ENCODE peak calls at places on chromosome 22, in ten cellular contexts. Z is esophagus squamous epithelium, M is HFF-Myc, Q is mucosa of descending colon, J is tibial artery, Y is GM06990, G is OCI-LY7, L is right lobe of liver, E is cardiac fibroblast, V is body of pancreas. D is an unnamed sample.

GRCh38 chr22:18031670-18032454 is 7.5 kb upstream of the MICAL3 start:
- DNase-seq in Y (no peak), Z (no peak), J (no peak), G (no peak), M (peak), E (peak), L (no peak), Q (no peak), V (peak), D (peak)

GRCh38 chr22:26086359-26086758 is 82.9 kb upstream of the SEZ6L start:
- DNase-seq in J (no peak), M (no peak), V (no peak), G (peak), L (no peak), Z (no peak), Y (no peak), Q (no peak), E (no peak), D (no peak)

GRCh38 chr22:21652010-21652546 is 10.0 kb downstream of the SDF2L1 start:
- DNase-seq in L (peak), Z (peak), G (peak), V (peak), Q (peak), J (peak), E (peak), M (peak), Y (peak), D (peak)

GRCh38 chr22:30928401-30928800 is 40.2 kb downstream of the MORC2 start:
- DNase-seq in G (no peak), V (no peak), Y (no peak), E (no peak), L (no peak), J (no peak), M (no peak), Z (no peak), Q (no peak), D (no peak)

GRCh38 chr22:36086629-36087254 is 58.1 kb upstream of the RBFOX2 start:
- DNase-seq in J (no peak), G (no peak), Q (no peak), Y (no peak), M (no peak), Z (no peak), L (no peak), V (no peak), E (no peak), D (no peak)

GRCh38 chr22:27827586-27828213 is 26.1 kb upstream of the MN1 start:
- DNase-seq in Z (no peak), J (peak), M (no peak), Q (no peak), L (no peak), G (no peak), Y (no peak), V (no peak), E (no peak), D (no peak)

GRCh38 chr22:29799217-29799680 is 32.1 kb downstream of the UQCR10 start:
- DNase-seq in V (peak), E (peak), Q (peak), Z (peak), J (peak), Y (no peak), G (no peak), M (peak), L (peak), D (peak)

GRCh38 chr22:48751539-48752437 is 1075.9 kb downstream of the BRD1 start:
- DNase-seq in L (no peak), Z (no peak), V (no peak), Q (no peak), E (no peak), G (no peak), Y (no peak), J (no peak), M (no peak), D (no peak)

GRCh38 chr22:37896181-37896592 is 9.9 kb upstream of the MICALL1 start:
- DNase-seq in M (no peak), G (peak), V (no peak), Y (peak), Q (no peak), L (no peak), E (peak), Z (no peak), J (no peak), D (no peak)

GRCh38 chr22:19981171-19981960 is 35.3 kb downstream of the ARVCF start:
- DNase-seq in J (no peak), Y (no peak), V (no peak), L (peak), G (no peak), Z (no peak), Q (peak), E (no peak), M (no peak), D (no peak)

GRCh38 chr22:35839811-35840739 is 122.4 kb downstream of the APOL5 start:
- DNase-seq in L (peak), E (peak), V (peak), G (peak), Q (peak), M (peak), J (peak), Y (no peak), Z (peak), D (peak)

GRCh38 chr22:30868663-30869385 is 99.8 kb downstream of the MORC2 start:
- DNase-seq in E (peak), J (peak), G (no peak), Q (peak), Y (no peak), Z (no peak), V (peak), M (no peak), L (no peak), D (no peak)

GRCh38 chr22:22425366-22425765 is 83.2 kb downstream of the ZNF280B start:
- DNase-seq in V (no peak), Q (no peak), E (no peak), Y (no peak), Z (no peak), G (peak), J (no peak), L (no peak), M (no peak), D (no peak)

GRCh38 chr22:31210830-31211503 is 1.1 kb upstream of the LIMK2 start:
- DNase-seq in Z (no peak), L (peak), M (no peak), Q (no peak), J (peak), V (no peak), G (no peak), Y (no peak), E (peak), D (no peak)

GRCh38 chr22:21832291-21833290 is 34.9 kb downstream of the MAPK1 start:
- DNase-seq in V (no peak), E (peak), L (no peak), J (no peak), Z (no peak), Y (no peak), M (no peak), Q (no peak), G (peak), D (no peak)

GRCh38 chr22:45937960-45938359 is 39.0 kb downstream of the WNT7B start:
- DNase-seq in Q (no peak), M (no peak), J (no peak), V (no peak), L (no peak), Z (no peak), E (no peak), G (no peak), Y (no peak), D (no peak)

GRCh38 chr22:32562916-32563315 is 88.3 kb downstream of the FBXO7 start:
- DNase-seq in V (no peak), M (no peak), G (no peak), Z (no peak), Q (no peak), E (no peak), J (no peak), Y (no peak), L (no peak), D (no peak)

GRCh38 chr22:16717699-16718558 is 107.3 kb downstream of the XKR3 start:
- DNase-seq in Q (no peak), V (no peak), L (no peak), E (no peak), M (no peak), Z (no peak), J (no peak), G (no peak), Y (no peak), D (no peak)

GRCh38 chr22:41222846-41223507 is 17.8 kb downstream of the CHADL start:
- DNase-seq in J (no peak), M (no peak), V (no peak), G (no peak), Y (no peak), E (no peak), Q (no peak), L (no peak), Z (no peak), D (no peak)

GRCh38 chr22:42442746-42443145 is 10.5 kb upstream of the NFAM1 start:
- DNase-seq in Z (no peak), E (no peak), Y (no peak), Q (no peak), G (no peak), L (no peak), M (no peak), J (no peak), V (no peak), D (no peak)

GRCh38 chr22:42438293-42438650 is 6.1 kb upstream of the NFAM1 start:
- DNase-seq in J (no peak), E (no peak), L (no peak), V (no peak), Z (no peak), Y (no peak), Q (no peak), M (no peak), G (no peak), D (no peak)

GRCh38 chr22:42439021-42439420 is 6.8 kb upstream of the NFAM1 start:
- DNase-seq in L (no peak), M (no peak), V (no peak), Z (no peak), Y (no peak), J (no peak), G (no peak), E (no peak), Q (no peak), D (no peak)

GRCh38 chr22:42439821-42440674 is 7.8 kb upstream of the NFAM1 start:
- DNase-seq in L (peak), Z (no peak), M (no peak), V (peak), J (peak), Q (no peak), G (peak), Y (peak), E (peak), D (no peak)

DNA sequence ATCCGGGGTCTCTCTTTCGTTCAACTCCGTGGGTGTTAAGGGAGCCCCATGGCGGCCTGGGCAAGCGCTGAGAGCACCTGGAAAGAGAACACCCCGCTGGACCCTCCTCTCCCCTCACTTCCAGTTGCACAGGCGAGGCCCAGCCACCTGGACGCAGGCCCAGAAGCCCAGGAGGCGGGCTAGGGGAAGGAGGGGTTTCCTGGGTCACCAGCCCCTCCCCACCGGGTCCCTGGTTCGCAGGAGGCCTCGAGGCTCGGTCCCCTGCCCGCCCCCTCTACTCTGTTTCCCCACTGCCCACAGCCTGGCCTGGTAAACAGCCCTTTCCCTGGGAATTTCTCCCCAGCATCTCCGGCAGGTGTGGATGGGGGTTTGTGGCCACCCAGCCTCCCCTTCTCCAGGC is 8.5 kb upstream of the NFAM1 start:
- DNase-seq in J (no peak), E (no peak), G (no peak), Q (no peak), L (no peak), Z (no peak), Y (no peak), V (no peak), M (no peak), D (no peak)
- H3K4me3 ChIP-seq in J (no peak), E (no peak), G (peak), Q (no peak), L (no peak), Z (no peak), Y (peak), V (no peak), M (no peak), D (no peak)

GRCh38 chr22:23512348-23512705 is 67.8 kb downstream of the IGLL1 start:
- DNase-seq in Z (no peak), V (no peak), Q (no peak), G (no peak), L (no peak), J (no peak), Y (no peak), M (no peak), E (no peak), D (no peak)
- TF ChIP-seq CTCF in Z (no peak), V (no peak), Q (no peak), G (no peak), L (no peak), J (no peak), Y (no peak), M (no peak), E (no peak), D (no peak)

GRCh38 chr22:47400701-47401591 is 638.5 kb downstream of the TBC1D22A start:
- DNase-seq in Y (no peak), L (no peak), G (no peak), V (no peak), Q (no peak), M (no peak), Z (no peak), J (no peak), E (no peak), D (no peak)

GRCh38 chr22:47401976-47402770 is 639.7 kb downstream of the TBC1D22A start:
- DNase-seq in J (no peak), L (no peak), V (no peak), Q (no peak), E (peak), Z (no peak), M (no peak), Y (no peak), G (no peak), D (no peak)

GRCh38 chr22:47401592-47401898 is 639.1 kb downstream of the TBC1D22A start:
- DNase-seq in V (no peak), Z (no peak), Y (no peak), G (no peak), L (no peak), Q (no peak), E (no peak), J (no peak), M (no peak), D (no peak)

GRCh38 chr22:47406180-47406723 is 643.8 kb downstream of the TBC1D22A start:
- DNase-seq in G (no peak), Z (no peak), Y (no peak), L (no peak), J (no peak), E (no peak), V (no peak), Q (no peak), M (no peak), D (no peak)

DNA sequence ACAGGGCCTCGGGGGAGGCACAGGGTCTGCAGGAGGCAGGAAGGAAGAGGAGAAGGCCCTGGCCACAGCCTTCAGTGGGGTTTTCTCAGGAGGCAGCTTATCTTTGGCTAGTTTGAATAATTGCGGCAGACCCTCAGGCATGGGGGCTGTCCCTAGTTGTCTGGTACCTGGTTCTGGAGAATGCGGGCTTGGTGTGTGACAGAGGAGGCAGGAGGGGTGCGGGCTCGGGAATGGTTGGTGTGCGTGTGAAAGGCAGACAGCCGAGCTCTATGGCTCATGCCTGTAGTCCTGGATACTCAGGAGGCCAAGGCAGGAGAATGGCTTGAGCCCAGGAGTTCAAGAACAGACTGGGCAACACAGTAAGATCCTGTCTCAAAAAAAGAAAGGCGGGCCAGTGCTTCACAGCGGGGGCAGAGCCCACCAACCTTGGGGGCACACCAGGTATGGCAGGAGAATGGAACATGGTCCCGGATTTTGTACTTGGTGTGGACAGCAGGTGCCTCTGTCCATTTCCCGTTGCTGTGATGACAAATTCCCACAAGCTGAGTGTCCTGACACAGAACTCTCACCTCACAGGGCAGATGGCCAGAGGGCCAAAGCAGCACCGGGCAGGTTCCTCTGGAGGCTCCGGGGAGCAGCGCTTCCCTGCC is 640.6 kb downstream of the TBC1D22A start:
- DNase-seq in Q (no peak), V (no peak), J (no peak), L (no peak), Z (no peak), G (no peak), M (no peak), Y (no peak), E (no peak), D (no peak)
- H3K4me3 ChIP-seq in Q (no peak), V (no peak), J (no peak), L (no peak), Z (no peak), G (no peak), M (no peak), Y (no peak), E (no peak), D (no peak)

GRCh38 chr22:43481528-43482309 is 69.9 kb downstream of the MPPED1 start:
- DNase-seq in E (no peak), L (no peak), Q (no peak), M (no peak), G (peak), V (no peak), Y (no peak), Z (no peak), J (no peak), D (no peak)
- TF ChIP-seq CTCF in E (no peak), L (peak), Q (no peak), M (no peak), G (peak), V (no peak), Y (peak), Z (no peak), J (no peak), D (no peak)

GRCh38 chr22:49971232-49972162 is 10.9 kb downstream of the PIM3 start:
- DNase-seq in V (peak), E (peak), Q (peak), L (peak), J (peak), M (no peak), G (no peak), Z (no peak), Y (no peak), D (no peak)

GRCh38 chr22:49969751-49970527 is 9.4 kb downstream of the PIM3 start:
- DNase-seq in Z (no peak), L (peak), E (no peak), Y (peak), Q (peak), J (peak), M (no peak), G (no peak), V (peak), D (no peak)

GRCh38 chr22:49972163-49973017 is 11.8 kb downstream of the PIM3 start:
- DNase-seq in Y (peak), G (no peak), J (peak), L (peak), Q (peak), M (no peak), E (no peak), V (peak), Z (no peak), D (no peak)

GRCh38 chr22:49968831-49969661 is 8.5 kb downstream of the PIM3 start:
- DNase-seq in J (peak), M (no peak), L (peak), Z (no peak), V (no peak), E (no peak), G (no peak), Y (peak), Q (peak), D (no peak)

DNA sequence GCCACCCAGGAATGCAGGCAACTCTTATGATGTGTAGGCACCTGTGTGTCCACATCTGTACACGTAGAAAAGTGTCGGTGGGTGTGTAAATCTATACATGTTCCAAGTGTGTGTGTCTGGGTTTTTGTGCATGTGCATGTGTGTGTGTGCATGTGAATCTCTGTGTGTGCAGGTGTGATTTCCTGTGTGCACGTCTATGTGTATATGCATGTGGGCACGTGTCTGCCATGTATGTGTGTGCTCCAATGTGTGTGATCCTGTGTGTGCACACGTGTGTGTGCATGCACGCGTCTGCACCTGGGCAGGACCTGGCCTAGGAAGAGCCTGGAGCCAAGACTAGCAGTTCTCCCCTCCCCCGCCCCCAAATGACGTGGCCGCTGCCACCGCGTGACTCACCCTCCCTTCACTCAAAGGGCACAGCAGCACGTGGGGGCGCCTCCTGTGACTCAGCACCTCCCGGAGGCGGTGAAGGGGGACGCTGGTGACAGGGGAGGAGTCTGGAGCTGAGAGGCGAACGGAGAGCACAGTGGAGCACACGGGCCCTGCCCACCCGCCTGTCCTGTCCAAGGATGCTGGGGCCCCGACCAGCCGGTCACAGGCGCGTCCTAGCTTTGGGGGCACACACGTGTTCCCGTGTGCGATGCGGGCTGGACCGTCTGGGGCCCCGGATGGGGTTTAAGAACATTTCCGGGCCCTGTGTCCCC is 10.1 kb downstream of the PIM3 start:
- DNase-seq in Q (peak), M (peak), G (peak), Z (peak), Y (peak), L (peak), E (peak), J (peak), V (peak), D (no peak)
- H3K4me3 ChIP-seq in Q (no peak), M (peak), G (peak), Z (peak), Y (peak), L (peak), E (peak), J (peak), V (no peak), D (peak)

GRCh38 chr22:39215070-39215396 is 29.7 kb downstream of the PDGFB start:
- DNase-seq in J (no peak), E (no peak), G (no peak), Z (no peak), Y (no peak), M (no peak), Q (no peak), V (no peak), L (no peak), D (no peak)

GRCh38 chr22:39214006-39214382 is 30.8 kb downstream of the PDGFB start:
- DNase-seq in M (no peak), E (no peak), L (no peak), V (no peak), Q (no peak), J (no peak), Z (no peak), Y (no peak), G (no peak), D (no peak)

GRCh38 chr22:39214383-39215069 is 30.3 kb downstream of the PDGFB start:
- DNase-seq in V (no peak), Y (no peak), E (no peak), G (no peak), Q (no peak), J (no peak), L (no peak), M (no peak), Z (no peak), D (no peak)

GRCh38 chr22:39216143-39216490 is 28.7 kb downstream of the PDGFB start:
- DNase-seq in E (no peak), Z (no peak), V (no peak), J (no peak), Q (no peak), Y (no peak), G (no peak), M (no peak), L (no peak), D (no peak)

GRCh38 chr22:39215430-39216142 is 29.2 kb downstream of the PDGFB start:
- DNase-seq in Q (no peak), G (peak), Y (no peak), E (no peak), J (no peak), V (peak), L (no peak), M (no peak), Z (no peak), D (no peak)
- TF ChIP-seq CTCF in Q (no peak), G (peak), Y (peak), E (peak), J (no peak), V (peak), L (peak), M (peak), Z (no peak), D (peak)

D was measured in astrocyte of the cerebellum.